ENCODE peak calls at places on chromosomes 6 and 20, in seven cellular contexts. E, V, A, N, S, D and P are unnamed samples.

GRCh38 chr6:3526962-3527796 is 70.3 kb upstream of the SLC22A23 start:
- DNase-seq in E (peak; percentile 64), V (no peak), A (no peak), N (no peak), S (no peak), D (no peak), P (no peak)

GRCh38 chr20:62775206-62775605 is 21.1 kb upstream of the MRGBP start:
- DNase-seq in E (no peak), V (no peak), A (no peak), N (no peak), S (no peak), D (no peak), P (no peak)

GRCh38 chr20:42432931-42433330 is 756.8 kb downstream of the PTPRT start:
- DNase-seq in E (peak; percentile 69), V (no peak), A (no peak), N (no peak), S (no peak), D (no peak), P (no peak)

GRCh38 chr6:111469543-111469942 is 13.5 kb downstream of the REV3L start:
- DNase-seq in E (no peak), V (no peak), A (no peak), N (no peak), S (no peak), D (no peak), P (no peak)

GRCh38 chr6:82076855-82077254 is 170.7 kb downstream of the IBTK start:
- DNase-seq in E (peak; percentile 23), V (peak; percentile 40), A (no peak), N (no peak), S (no peak), D (no peak), P (peak; percentile 21)

GRCh38 chr20:41063442-41063841 is 34.8 kb downstream of the TOP1 start:
- DNase-seq in E (no peak), V (no peak), A (no peak), N (no peak), S (no peak), D (no peak), P (no peak)

GRCh38 chr6:13296536-13296997 is 31.8 kb downstream of the TBC1D7 start:
- DNase-seq in E (no peak), V (no peak), A (no peak), N (no peak), S (no peak), D (no peak), P (no peak)

GRCh38 chr20:19397676-19398075 is 185.2 kb downstream of the SLC24A3 start:
- DNase-seq in E (no peak), V (no peak), A (no peak), N (no peak), S (no peak), D (no peak), P (no peak)

GRCh38 chr6:135181333-135182119 is 418 bp downstream of the MYB start:
- DNase-seq in E (no peak), V (peak; percentile 31), A (peak; percentile 53), N (no peak), S (no peak), D (no peak), P (no peak)

GRCh38 chr20:61437280-61438206 is 185.5 kb downstream of the CDH4 start:
- DNase-seq in E (peak; percentile 83), V (peak; percentile 12), A (no peak), N (no peak), S (no peak), D (peak; percentile 16), P (no peak)

GRCh38 chr6:111754423-111754822 is 118.8 kb downstream of the FYN start:
- DNase-seq in E (no peak), V (no peak), A (no peak), N (no peak), S (no peak), D (no peak), P (no peak)

GRCh38 chr20:14963262-14963663 is 625.9 kb upstream of the FLRT3 start:
- DNase-seq in E (peak; percentile 7), V (peak; percentile 87), A (no peak), N (no peak), S (no peak), D (peak; percentile 23), P (no peak)

DNA sequence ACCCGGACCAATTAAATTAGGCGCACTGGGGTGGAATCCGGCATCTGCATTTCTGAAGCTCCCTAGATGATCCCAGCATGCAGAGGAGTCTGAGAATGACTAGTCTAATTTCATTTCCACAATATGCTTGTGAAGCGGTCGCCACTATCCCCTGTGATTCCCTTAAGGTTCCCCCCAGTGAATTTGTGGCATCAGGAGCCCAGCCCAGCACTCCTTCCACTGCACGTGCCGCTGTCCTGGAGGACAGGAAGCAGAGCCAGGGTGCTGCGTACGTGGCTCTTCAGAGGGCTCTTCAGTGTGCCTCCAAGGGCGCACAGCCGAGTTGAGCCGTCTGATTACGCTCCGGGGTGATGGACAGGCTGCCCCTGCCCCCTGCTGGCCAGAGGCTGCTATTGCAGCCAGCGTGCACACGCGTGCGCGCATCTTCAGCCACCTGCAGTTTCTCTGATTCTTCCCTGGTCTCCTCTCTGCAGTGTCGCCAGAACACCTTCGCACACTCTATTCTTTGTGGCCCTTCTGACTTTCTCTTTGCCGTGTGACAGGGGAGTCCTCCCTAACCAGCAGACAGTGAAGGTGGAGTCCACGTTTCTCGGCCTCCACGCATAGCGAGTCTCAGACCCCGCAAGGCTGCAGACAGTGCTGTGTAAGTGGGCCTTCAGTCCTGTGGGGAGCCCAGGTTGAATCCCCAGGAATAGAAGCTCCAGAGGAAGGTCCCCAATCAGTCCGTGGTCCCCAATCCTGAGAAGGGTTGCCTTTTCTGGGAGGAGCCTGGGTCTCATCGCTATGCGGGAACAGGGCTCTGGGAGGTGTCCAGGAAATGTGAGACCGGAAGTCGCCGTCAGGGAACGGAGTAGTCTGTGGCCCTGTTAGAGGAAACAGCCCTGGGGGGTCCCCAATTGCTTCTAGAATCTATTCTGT is 16.5 kb upstream of the NCR2 start:
- DNase-seq in E (peak; percentile 80), V (peak; percentile 86), A (peak; percentile 91), N (peak; percentile 92), S (no peak), D (peak; percentile 73), P (peak; percentile 31)
- H3K4me3 ChIP-seq in E (peak overlapping the region; percentile 41), V (peak overlapping the region; percentile 64), A (peak overlapping the region; percentile 26), N (no peak overlapping the region), S (peak overlapping the region; percentile 62), D (peak overlapping the region; percentile 42), P (peak overlapping the region; percentile 19)

GRCh38 chr6:42451595-42452170 is at the start of gene TRERF1:
- DNase-seq in E (peak; percentile 73), V (peak; percentile 75), A (peak; percentile 70), N (peak; percentile 47), S (no peak), D (peak; percentile 66), P (no peak)

GRCh38 chr6:42454428-42454791 is 2.7 kb upstream of the TRERF1 start:
- DNase-seq in E (no peak), V (peak; percentile 13), A (peak; percentile 68), N (no peak), S (no peak), D (no peak), P (no peak)

GRCh38 chr6:42452171-42453026 is 673 bp upstream of the TRERF1 start:
- DNase-seq in E (peak; percentile 83), V (peak; percentile 79), A (peak; percentile 85), N (peak; percentile 66), S (no peak), D (peak; percentile 51), P (no peak)

GRCh38 chr6:42453027-42453648 is 1.4 kb upstream of the TRERF1 start:
- DNase-seq in E (peak; percentile 92), V (peak; percentile 97), A (peak; percentile 87), N (peak; percentile 78), S (peak; percentile 89), D (peak; percentile 83), P (peak; percentile 57)

GRCh38 chr6:42453649-42454427 is 2.1 kb upstream of the TRERF1 start:
- DNase-seq in E (no peak), V (peak; percentile 85), A (peak; percentile 69), N (peak; percentile 24), S (no peak), D (peak; percentile 36), P (no peak)
- H3K4me3 ChIP-seq in E (peak overlapping the region; percentile 73), V (peak overlapping the region; percentile 89), A (peak overlapping the region; percentile 87), N (peak overlapping the region; percentile 91), S (peak overlapping the region; percentile 82), D (peak overlapping the region; percentile 77), P (peak overlapping the region; percentile 78)

GRCh38 chr20:24994186-24994465 is 1.6 kb upstream of the APMAP start:
- DNase-seq in E (no peak), V (no peak), A (no peak), N (no peak), S (peak; percentile 64), D (no peak), P (no peak)

GRCh38 chr20:24993337-24994185 is 1.0 kb upstream of the APMAP start:
- DNase-seq in E (peak; percentile 69), V (peak; percentile 79), A (no peak), N (peak; percentile 16), S (peak; percentile 35), D (no peak), P (peak; percentile 23)

GRCh38 chr20:24996449-24997195 is 4.1 kb upstream of the APMAP start:
- DNase-seq in E (no peak), V (no peak), A (no peak), N (peak; percentile 12), S (peak; percentile 49), D (no peak), P (no peak)

GRCh38 chr20:24995741-24996448 is 3.3 kb upstream of the APMAP start:
- DNase-seq in E (peak; percentile 12), V (peak; percentile 43), A (no peak), N (peak; percentile 14), S (peak; percentile 45), D (no peak), P (no peak)

DNA sequence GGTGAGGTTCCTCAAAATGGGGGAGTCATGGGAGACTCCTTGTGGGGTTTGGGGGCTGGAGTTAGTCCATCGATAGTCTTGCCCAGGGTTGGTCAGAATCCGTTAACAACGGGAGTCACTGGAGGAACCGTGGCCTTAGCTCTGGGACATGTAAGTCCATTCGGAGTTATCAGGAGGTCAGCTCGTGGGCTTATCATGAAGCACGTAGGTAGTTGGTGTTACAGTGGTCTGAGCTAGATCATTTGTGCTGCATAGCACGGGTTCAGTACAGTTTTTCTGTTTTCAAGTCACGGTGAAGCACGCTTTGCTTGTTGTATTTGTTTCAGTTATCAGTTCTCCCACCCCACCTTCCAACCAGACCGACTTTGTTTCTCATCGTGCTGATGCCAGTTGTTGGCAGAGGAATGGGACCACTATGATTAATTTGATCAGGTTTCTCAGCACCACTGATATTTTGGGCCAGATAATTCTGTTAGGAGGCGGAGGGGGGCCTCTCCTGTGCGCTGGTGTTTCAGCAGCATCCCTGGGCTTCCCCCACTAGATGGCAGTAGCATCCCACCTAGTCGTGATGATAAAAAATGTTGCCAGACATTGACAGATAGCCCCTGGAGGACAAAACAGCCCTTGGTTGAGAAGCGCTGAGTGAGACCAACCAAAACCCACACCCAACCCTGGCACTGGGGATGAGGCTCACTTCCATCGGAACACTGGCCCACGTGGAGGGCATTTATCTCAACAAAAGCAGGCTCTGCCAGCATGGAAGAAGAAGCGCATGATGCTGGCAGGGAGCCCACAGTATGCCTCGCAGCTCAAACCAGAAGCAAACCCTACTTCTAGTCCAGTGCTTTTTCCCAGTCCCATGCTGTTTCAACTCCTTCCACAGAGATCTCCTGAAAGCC is 2.2 kb upstream of the APMAP start:
- DNase-seq in E (peak; percentile 82), V (peak; percentile 79), A (peak; percentile 81), N (peak; percentile 75), S (peak; percentile 85), D (peak; percentile 79), P (peak; percentile 31)
- H3K4me3 ChIP-seq in E (no peak overlapping the region), V (peak overlapping the region; percentile 68), A (no peak overlapping the region), N (no peak overlapping the region), S (peak overlapping the region; percentile 60), D (no peak overlapping the region), P (no peak overlapping the region)

DNA sequence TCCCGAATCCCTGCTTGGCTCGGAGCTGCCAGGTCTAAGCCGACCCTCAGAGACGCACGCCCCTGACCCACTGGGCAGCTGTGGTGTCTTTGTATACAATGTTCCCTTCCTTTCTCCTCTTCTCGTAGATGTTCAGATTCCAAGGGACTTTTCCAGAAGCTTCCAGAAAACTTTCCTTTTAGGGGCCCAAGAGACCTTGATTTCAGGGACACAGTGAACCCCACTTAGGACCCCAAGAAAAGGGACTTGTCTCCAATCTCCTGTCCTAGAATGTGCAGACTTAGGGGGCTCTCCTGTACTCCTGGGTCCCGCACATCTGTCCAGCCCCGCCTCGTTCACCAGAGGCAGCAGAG is 103.5 kb downstream of the EDN3 start:
- DNase-seq in E (no peak), V (no peak), A (no peak), N (no peak), S (no peak), D (no peak), P (no peak)
- H3K4me3 ChIP-seq in E (no peak overlapping the region), V (no peak overlapping the region), A (peak overlapping the region; percentile 18), N (no peak overlapping the region), S (peak overlapping the region; percentile 32), D (no peak overlapping the region), P (no peak overlapping the region)